ENCODE peak calls at places on chromosomes 5 and 9, in ten cellular contexts. E, R, H, K, Z, U, Q, F, X and T are unnamed samples.

GRCh38 chr9:133403766-133404439 is 13.9 kb downstream of the REXO4 start:
- DNase-seq in E (peak; percentile 41), R (peak; percentile 86), H (peak; percentile 29), K (no peak), Z (no peak), U (peak; percentile 72), Q (peak; percentile 51), F (peak; percentile 75), X (peak; percentile 67), T (peak; percentile 62)

GRCh38 chr5:4868140-4868735 is 271.9 kb upstream of the ADAMTS16 start:
- DNase-seq in E (no peak), R (no peak), H (peak; percentile 66), K (peak; percentile 41), Z (peak; percentile 39), U (peak; percentile 53), Q (no peak), F (no peak), X (peak; percentile 54), T (peak; percentile 6)

GRCh38 chr5:88780731-88781130 is 102.3 kb downstream of the MEF2C start:
- DNase-seq in E (no peak), R (no peak), H (peak; percentile 12), K (no peak), Z (no peak), U (no peak), Q (no peak), F (no peak), X (no peak), T (no peak)

GRCh38 chr9:21871256-21871975 is 69.0 kb downstream of the MTAP start:
- DNase-seq in E (no peak), R (no peak), H (no peak), K (no peak), Z (no peak), U (no peak), Q (no peak), F (no peak), X (no peak), T (peak; percentile 81)

GRCh38 chr5:61649231-61649630 is 317.2 kb downstream of the ZSWIM6 start:
- DNase-seq in E (no peak), R (no peak), H (no peak), K (no peak), Z (no peak), U (no peak), Q (no peak), F (no peak), X (no peak), T (no peak)

GRCh38 chr5:69502375-69503143 is 10.0 kb downstream of the OCLN start:
- DNase-seq in E (no peak), R (no peak), H (no peak), K (no peak), Z (no peak), U (no peak), Q (no peak), F (no peak), X (no peak), T (peak; percentile 95)

GRCh38 chr9:134928796-134929559 is 11.3 kb upstream of the FCN1 start:
- DNase-seq in E (no peak), R (peak; percentile 88), H (no peak), K (peak; percentile 49), Z (peak; percentile 34), U (peak; percentile 82), Q (no peak), F (peak; percentile 52), X (no peak), T (no peak)

GRCh38 chr5:138985256-138985655 is 110.1 kb upstream of the LRRTM2 start:
- DNase-seq in E (no peak), R (no peak), H (no peak), K (no peak), Z (no peak), U (no peak), Q (no peak), F (no peak), X (no peak), T (no peak)

GRCh38 chr5:111271885-111272284 is 47.7 kb downstream of the CAMK4 start:
- DNase-seq in E (no peak), R (no peak), H (no peak), K (no peak), Z (no peak), U (no peak), Q (no peak), F (no peak), X (no peak), T (peak; percentile 6)

GRCh38 chr5:116084891-116085715 is at the start of gene COMMD10:
- DNase-seq in E (peak; percentile 67), R (peak; percentile 96), H (peak; percentile 89), K (peak; percentile 81), Z (peak; percentile 82), U (peak; percentile 88), Q (peak; percentile 66), F (peak; percentile 91), X (peak; percentile 81), T (peak; percentile 57)

GRCh38 chr9:32928145-32928763 is 73.2 kb downstream of the APTX start:
- DNase-seq in E (no peak), R (no peak), H (peak; percentile 23), K (no peak), Z (no peak), U (no peak), Q (no peak), F (no peak), X (no peak), T (peak; percentile 65)

GRCh38 chr5:17190799-17191391 is 26.5 kb upstream of the BASP1 start:
- DNase-seq in E (no peak), R (no peak), H (peak; percentile 62), K (no peak), Z (no peak), U (no peak), Q (no peak), F (no peak), X (no peak), T (no peak)

GRCh38 chr5:137735531-137736284 is at the start of gene KLHL3:
- DNase-seq in E (peak; percentile 24), R (peak; percentile 76), H (no peak), K (peak; percentile 29), Z (no peak), U (peak; percentile 46), Q (no peak), F (peak; percentile 71), X (peak; percentile 48), T (peak; percentile 58)

GRCh38 chr5:73945505-73945904 is 319.5 kb downstream of the ARHGEF28 start:
- DNase-seq in E (no peak), R (no peak), H (peak; percentile 40), K (no peak), Z (no peak), U (no peak), Q (no peak), F (no peak), X (peak; percentile 52), T (no peak)

GRCh38 chr5:40551706-40552557 is 127.8 kb upstream of the PTGER4 start:
- DNase-seq in E (no peak), R (no peak), H (no peak), K (no peak), Z (no peak), U (no peak), Q (peak; percentile 55), F (no peak), X (no peak), T (peak; percentile 95)

GRCh38 chr9:97470076-97470475 is 31.4 kb upstream of the TMOD1 start:
- DNase-seq in E (no peak), R (no peak), H (no peak), K (no peak), Z (no peak), U (no peak), Q (no peak), F (no peak), X (no peak), T (peak; percentile 2)

GRCh38 chr9:84412654-84413053 is 72.1 kb upstream of the SLC28A3 start:
- DNase-seq in E (no peak), R (no peak), H (no peak), K (no peak), Z (no peak), U (no peak), Q (no peak), F (no peak), X (no peak), T (no peak)

GRCh38 chr5:58751222-58751621 is 168.3 kb downstream of the RAB3C start:
- DNase-seq in E (no peak), R (no peak), H (peak; percentile 80), K (no peak), Z (no peak), U (no peak), Q (no peak), F (no peak), X (no peak), T (peak; percentile 38)

GRCh38 chr9:104247899-104248460 is 153.9 kb downstream of the SMC2 start:
- DNase-seq in E (no peak), R (no peak), H (no peak), K (no peak), Z (no peak), U (no peak), Q (no peak), F (no peak), X (no peak), T (no peak)

GRCh38 chr9:125997510-125997823 is 250.3 kb downstream of the PBX3 start:
- DNase-seq in E (no peak), R (no peak), H (no peak), K (no peak), Z (no peak), U (peak; percentile 72), Q (no peak), F (peak; percentile 43), X (no peak), T (no peak)
- TF ChIP-seq CTCF in E (no peak), R (no peak), H (no peak), K (no peak), Z (no peak), U (no peak), Q (no peak), F (no peak), X (no peak), T (no peak)

GRCh38 chr5:76849767-76850291 is at the start of gene S100Z:
- DNase-seq in E (peak; percentile 7), R (no peak), H (no peak), K (no peak), Z (no peak), U (no peak), Q (no peak), F (no peak), X (no peak), T (no peak)
- H3K4me3 ChIP-seq in E (no peak within 1 kb of the TSS), R (no peak within 1 kb of the TSS), H (no peak within 1 kb of the TSS), K (no peak within 1 kb of the TSS), Z (no peak within 1 kb of the TSS), U (no peak within 1 kb of the TSS), Q (no peak within 1 kb of the TSS), F (no peak within 1 kb of the TSS), X (no peak within 1 kb of the TSS), T (no peak within 1 kb of the TSS)

DNA sequence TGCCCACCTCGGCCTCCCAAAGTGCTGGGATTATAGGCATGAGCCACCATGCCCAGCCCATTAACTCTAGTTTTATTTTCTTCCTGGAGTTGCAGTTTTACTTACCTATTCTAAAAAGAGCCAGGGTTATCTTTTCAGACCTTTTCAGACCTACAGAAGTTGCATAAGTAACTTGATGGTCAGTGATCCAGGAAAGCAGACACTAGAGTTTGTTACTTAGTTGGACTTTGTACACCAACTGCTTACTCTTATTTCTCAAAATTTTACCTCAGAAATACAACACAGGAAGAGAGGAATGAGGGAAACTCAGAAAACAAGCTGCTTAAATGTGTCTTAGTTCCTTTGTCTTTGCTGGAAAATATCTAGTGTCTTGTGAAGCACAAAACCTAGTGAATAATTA is 25.4 kb downstream of the RAD23B start:
- DNase-seq in E (no peak), R (no peak), H (no peak), K (no peak), Z (no peak), U (no peak), Q (no peak), F (no peak), X (no peak), T (no peak)
- H3K36me3 ChIP-seq in E (peaks cover 17% of the 10 kb centered on the region), R (peaks cover 100% of the 10 kb centered on the region), H (peaks cover 90% of the 10 kb centered on the region), K (peaks cover 69% of the 10 kb centered on the region), Z (no peaks in the 10 kb centered on the region), U (peaks cover 87% of the 10 kb centered on the region), Q (peaks cover 10% of the 10 kb centered on the region), F (peaks cover 34% of the 10 kb centered on the region), X (no peaks in the 10 kb centered on the region), T (peaks cover 12% of the 10 kb centered on the region)

GRCh38 chr5:39138182-39138487 is 63.9 kb upstream of the RICTOR start:
- DNase-seq in E (no peak), R (no peak), H (no peak), K (no peak), Z (no peak), U (no peak), Q (no peak), F (no peak), X (no peak), T (peak; percentile 65)
- TF ChIP-seq CTCF in E (no peak), R (no peak), H (no peak), K (no peak), Z (no peak), U (no peak), Q (no peak), F (no peak), X (no peak), T (no peak)